ENCODE peak calls at places on chromosomes 7 and 10, in five cellular contexts. One of them, this sample, is unnamed.

GRCh38 chr7:32958046-32959025 is 1.1 kb downstream of the FKBP9 start:
- DNase-seq in pancreas: peak; percentile 16
- DNase-seq in cardiac muscle cell: no peak
- DNase-seq in LNCaP clone FGC: no peak
- DNase-seq in GM23248: peak; percentile 89
- DNase-seq in this sample: peak; percentile 68

GRCh38 chr10:124174071-124174566 is 80.7 kb upstream of the CHST15 start:
- DNase-seq in pancreas: no peak
- DNase-seq in cardiac muscle cell: no peak
- DNase-seq in LNCaP clone FGC: no peak
- DNase-seq in GM23248: no peak
- DNase-seq in this sample: no peak

GRCh38 chr7:112370436-112370835 is 79.8 kb upstream of the IFRD1 start:
- DNase-seq in pancreas: peak; percentile 61
- DNase-seq in cardiac muscle cell: no peak
- DNase-seq in LNCaP clone FGC: no peak
- DNase-seq in GM23248: no peak
- DNase-seq in this sample: peak; percentile 36

GRCh38 chr10:31280972-31281371 is 38.0 kb upstream of the ZEB1 start:
- DNase-seq in pancreas: no peak
- DNase-seq in cardiac muscle cell: no peak
- DNase-seq in LNCaP clone FGC: no peak
- DNase-seq in GM23248: no peak
- DNase-seq in this sample: no peak

GRCh38 chr10:105063796-105064195 is 422.7 kb downstream of the SORCS3 start:
- DNase-seq in pancreas: peak; percentile 67
- DNase-seq in cardiac muscle cell: peak; percentile 64
- DNase-seq in LNCaP clone FGC: no peak
- DNase-seq in GM23248: peak; percentile 43
- DNase-seq in this sample: peak; percentile 57

GRCh38 chr10:85646312-85646711 is 720.3 kb downstream of the GRID1 start:
- DNase-seq in pancreas: no peak
- DNase-seq in cardiac muscle cell: no peak
- DNase-seq in LNCaP clone FGC: no peak
- DNase-seq in GM23248: no peak
- DNase-seq in this sample: peak; percentile 76

GRCh38 chr10:104257235-104257634 is 2.5 kb downstream of the GSTO1 start:
- DNase-seq in pancreas: no peak
- DNase-seq in cardiac muscle cell: no peak
- DNase-seq in LNCaP clone FGC: no peak
- DNase-seq in GM23248: no peak
- DNase-seq in this sample: peak; percentile 38

GRCh38 chr7:43758861-43759683 is 592 bp downstream of the BLVRA start:
- DNase-seq in pancreas: peak; percentile 34
- DNase-seq in cardiac muscle cell: peak; percentile 67
- DNase-seq in LNCaP clone FGC: no peak
- DNase-seq in GM23248: peak; percentile 70
- DNase-seq in this sample: no peak

GRCh38 chr7:147774461-147774860 is 816.1 kb upstream of the C7orf33 start:
- DNase-seq in pancreas: no peak
- DNase-seq in cardiac muscle cell: no peak
- DNase-seq in LNCaP clone FGC: no peak
- DNase-seq in GM23248: no peak
- DNase-seq in this sample: no peak

GRCh38 chr7:100588438-100588837 is 2.3 kb downstream of the FBXO24 start:
- DNase-seq in pancreas: no peak
- DNase-seq in cardiac muscle cell: peak; percentile 39
- DNase-seq in LNCaP clone FGC: no peak
- DNase-seq in GM23248: peak; percentile 49
- DNase-seq in this sample: peak; percentile 34

GRCh38 chr7:75695036-75695435 is 43.7 kb downstream of the HIP1 start:
- DNase-seq in pancreas: no peak
- DNase-seq in cardiac muscle cell: no peak
- DNase-seq in LNCaP clone FGC: no peak
- DNase-seq in GM23248: no peak
- DNase-seq in this sample: no peak

GRCh38 chr10:3220853-3221252 is 48.3 kb upstream of the PITRM1 start:
- DNase-seq in pancreas: no peak
- DNase-seq in cardiac muscle cell: no peak
- DNase-seq in LNCaP clone FGC: no peak
- DNase-seq in GM23248: peak; percentile 75
- DNase-seq in this sample: peak; percentile 70

GRCh38 chr10:27998178-27998953 is 513 bp downstream of the ODAD2 start:
- DNase-seq in pancreas: peak; percentile 10
- DNase-seq in cardiac muscle cell: peak; percentile 64
- DNase-seq in LNCaP clone FGC: no peak
- DNase-seq in GM23248: peak; percentile 55
- DNase-seq in this sample: no peak

GRCh38 chr7:341841-342638 is 52.1 kb downstream of the FOXL3 start:
- DNase-seq in pancreas: peak; percentile 98
- DNase-seq in cardiac muscle cell: no peak
- DNase-seq in LNCaP clone FGC: peak; percentile 99
- DNase-seq in GM23248: no peak
- DNase-seq in this sample: no peak

GRCh38 chr7:7696458-7697119 is 21.8 kb downstream of the RPA3 start:
- DNase-seq in pancreas: peak; percentile 18
- DNase-seq in cardiac muscle cell: no peak
- DNase-seq in LNCaP clone FGC: no peak
- DNase-seq in GM23248: peak; percentile 65
- DNase-seq in this sample: peak; percentile 30

GRCh38 chr10:28838908-28839307 is 161.6 kb downstream of the BAMBI start:
- DNase-seq in pancreas: no peak
- DNase-seq in cardiac muscle cell: no peak
- DNase-seq in LNCaP clone FGC: no peak
- DNase-seq in GM23248: no peak
- DNase-seq in this sample: peak; percentile 18

GRCh38 chr7:37102518-37103137 is 346.0 kb downstream of the ELMO1 start:
- DNase-seq in pancreas: no peak
- DNase-seq in cardiac muscle cell: peak; percentile 14
- DNase-seq in LNCaP clone FGC: no peak
- DNase-seq in GM23248: no peak
- DNase-seq in this sample: no peak

GRCh38 chr10:79384773-79385391 is 37.6 kb downstream of the PPIF start:
- DNase-seq in pancreas: peak; percentile 4
- DNase-seq in cardiac muscle cell: no peak
- DNase-seq in LNCaP clone FGC: no peak
- DNase-seq in GM23248: no peak
- DNase-seq in this sample: no peak

GRCh38 chr10:94115725-94116124 is 122.0 kb downstream of the PLCE1 start:
- DNase-seq in pancreas: no peak
- DNase-seq in cardiac muscle cell: no peak
- DNase-seq in LNCaP clone FGC: no peak
- DNase-seq in GM23248: peak; percentile 88
- DNase-seq in this sample: peak; percentile 98

GRCh38 chr10:23457632-23458417 is 18.9 kb downstream of the OTUD1 start:
- DNase-seq in pancreas: no peak
- DNase-seq in cardiac muscle cell: no peak
- DNase-seq in LNCaP clone FGC: no peak
- DNase-seq in GM23248: no peak
- DNase-seq in this sample: no peak

GRCh38 chr7:106660862-106661720 is at the start of gene CCDC71L:
- DNase-seq in pancreas: peak; percentile 92
- DNase-seq in cardiac muscle cell: peak; percentile 93
- DNase-seq in LNCaP clone FGC: peak; percentile 47
- DNase-seq in GM23248: peak; percentile 98
- DNase-seq in this sample: peak; percentile 80

GRCh38 chr7:106659963-106660861 is 746 bp downstream of the CCDC71L start:
- DNase-seq in pancreas: peak; percentile 85
- DNase-seq in cardiac muscle cell: peak; percentile 81
- DNase-seq in LNCaP clone FGC: peak; percentile 32
- DNase-seq in GM23248: peak; percentile 90
- DNase-seq in this sample: peak; percentile 55

GRCh38 chr7:106659369-106659962 is 1.5 kb downstream of the CCDC71L start:
- DNase-seq in pancreas: no peak
- DNase-seq in cardiac muscle cell: no peak
- DNase-seq in LNCaP clone FGC: no peak
- DNase-seq in GM23248: no peak
- DNase-seq in this sample: no peak

GRCh38 chr7:106657085-106657991 is 3.6 kb downstream of the CCDC71L start:
- DNase-seq in pancreas: no peak
- DNase-seq in cardiac muscle cell: no peak
- DNase-seq in LNCaP clone FGC: no peak
- DNase-seq in GM23248: peak; percentile 53
- DNase-seq in this sample: no peak

DNA sequence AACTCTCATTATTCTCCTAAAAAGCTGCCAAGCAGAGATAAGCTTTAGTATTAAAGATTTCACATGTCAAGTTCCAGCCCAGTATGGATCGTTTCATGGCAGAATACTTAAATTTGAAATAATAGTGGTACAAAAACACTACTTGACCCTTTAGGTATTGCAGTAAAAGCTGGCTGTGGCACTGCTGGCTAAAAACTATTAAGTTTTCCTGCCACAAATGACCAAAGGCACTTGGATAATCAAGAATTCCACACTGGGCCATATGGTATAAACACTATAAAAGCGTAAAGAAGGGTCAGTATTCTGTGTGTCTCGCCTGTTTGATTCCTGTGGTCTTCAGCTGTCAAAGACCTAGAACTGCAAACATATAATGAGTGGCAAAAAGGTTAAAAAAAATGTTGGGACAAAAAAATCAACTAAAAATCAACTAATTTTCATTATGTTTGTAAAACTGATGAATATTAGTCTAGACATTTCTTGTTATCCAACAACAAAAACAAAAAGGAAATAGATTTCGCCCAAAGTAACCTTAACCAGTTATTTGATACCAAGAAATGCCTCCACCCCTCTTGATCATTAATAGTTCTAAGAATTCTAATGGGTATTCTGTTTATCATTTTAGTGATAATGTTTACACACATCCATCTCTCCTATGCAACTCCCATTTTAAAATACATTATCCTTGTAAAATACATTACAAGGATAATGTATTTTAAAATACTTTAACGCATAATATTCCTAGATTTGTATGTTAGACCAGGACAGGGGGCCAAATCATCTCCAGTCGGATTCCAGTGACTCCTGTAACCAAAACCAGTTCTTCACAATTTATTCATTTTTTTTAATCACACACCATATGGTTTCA is 2.2 kb downstream of the CCDC71L start:
- DNase-seq in pancreas: no peak
- DNase-seq in cardiac muscle cell: no peak
- DNase-seq in LNCaP clone FGC: no peak
- DNase-seq in GM23248: no peak
- DNase-seq in this sample: no peak
- H3K4me3 ChIP-seq in pancreas: peak overlapping the region; percentile 80
- H3K4me3 ChIP-seq in cardiac muscle cell: peak overlapping the region; percentile 75
- H3K4me3 ChIP-seq in LNCaP clone FGC: peak overlapping the region; percentile 68
- H3K4me3 ChIP-seq in GM23248: peak overlapping the region; percentile 100
- H3K4me3 ChIP-seq in this sample: peak overlapping the region; percentile 73

GRCh38 chr10:61023053-61023452 is 79.1 kb upstream of the RHOBTB1 start:
- DNase-seq in pancreas: no peak
- DNase-seq in cardiac muscle cell: no peak
- DNase-seq in LNCaP clone FGC: no peak
- DNase-seq in GM23248: no peak
- DNase-seq in this sample: no peak
- H3K4me3 ChIP-seq in pancreas: no peak overlapping the region
- H3K4me3 ChIP-seq in cardiac muscle cell: no peak overlapping the region
- H3K4me3 ChIP-seq in LNCaP clone FGC: no peak overlapping the region
- H3K4me3 ChIP-seq in GM23248: no peak overlapping the region
- H3K4me3 ChIP-seq in this sample: no peak overlapping the region

GRCh38 chr7:20217193-20217948 is at the start of gene MACC1:
- DNase-seq in pancreas: peak; percentile 83
- DNase-seq in cardiac muscle cell: peak; percentile 20
- DNase-seq in LNCaP clone FGC: peak; percentile 13
- DNase-seq in GM23248: no peak
- DNase-seq in this sample: peak; percentile 95

GRCh38 chr7:20218261-20218660 is 1.1 kb upstream of the MACC1 start:
- DNase-seq in pancreas: no peak
- DNase-seq in cardiac muscle cell: no peak
- DNase-seq in LNCaP clone FGC: no peak
- DNase-seq in GM23248: no peak
- DNase-seq in this sample: peak; percentile 55

GRCh38 chr7:20219446-20220292 is 2.5 kb upstream of the MACC1 start:
- DNase-seq in pancreas: peak; percentile 86
- DNase-seq in cardiac muscle cell: no peak
- DNase-seq in LNCaP clone FGC: no peak
- DNase-seq in GM23248: peak; percentile 71
- DNase-seq in this sample: peak; percentile 90

GRCh38 chr7:20220293-20220755 is 3.1 kb upstream of the MACC1 start:
- DNase-seq in pancreas: no peak
- DNase-seq in cardiac muscle cell: no peak
- DNase-seq in LNCaP clone FGC: no peak
- DNase-seq in GM23248: no peak
- DNase-seq in this sample: no peak

DNA sequence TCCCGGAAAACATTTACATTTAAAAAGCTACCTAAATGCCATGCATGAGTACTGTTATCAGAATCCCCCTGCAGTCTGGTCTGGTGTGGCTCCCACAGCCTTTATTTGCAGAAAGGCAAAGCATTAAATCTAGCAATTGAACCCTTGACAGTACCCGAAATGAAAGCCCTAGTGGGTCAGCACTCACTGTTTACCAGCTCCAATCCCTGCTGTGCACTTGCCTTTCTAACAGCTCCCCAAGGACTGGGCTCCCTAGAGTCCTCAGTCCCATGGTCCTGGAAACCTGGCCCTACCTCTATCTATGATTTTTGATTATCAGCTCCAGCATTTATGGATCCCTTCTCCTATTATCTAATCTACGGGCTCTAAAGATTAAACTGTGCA is 1.9 kb upstream of the MACC1 start:
- DNase-seq in pancreas: no peak
- DNase-seq in cardiac muscle cell: no peak
- DNase-seq in LNCaP clone FGC: no peak
- DNase-seq in GM23248: no peak
- DNase-seq in this sample: no peak
- H3K4me3 ChIP-seq in pancreas: no peak overlapping the region
- H3K4me3 ChIP-seq in cardiac muscle cell: no peak overlapping the region
- H3K4me3 ChIP-seq in LNCaP clone FGC: no peak overlapping the region
- H3K4me3 ChIP-seq in GM23248: no peak overlapping the region
- H3K4me3 ChIP-seq in this sample: no peak overlapping the region

GRCh38 chr10:69057261-69057950 is 30.5 kb upstream of the SRGN start:
- DNase-seq in pancreas: no peak
- DNase-seq in cardiac muscle cell: no peak
- DNase-seq in LNCaP clone FGC: no peak
- DNase-seq in GM23248: no peak
- DNase-seq in this sample: no peak

GRCh38 chr10:69056536-69057260 is 31.2 kb upstream of the SRGN start:
- DNase-seq in pancreas: no peak
- DNase-seq in cardiac muscle cell: no peak
- DNase-seq in LNCaP clone FGC: no peak
- DNase-seq in GM23248: no peak
- DNase-seq in this sample: no peak

GRCh38 chr10:69056129-69056528 is 31.8 kb upstream of the SRGN start:
- DNase-seq in pancreas: no peak
- DNase-seq in cardiac muscle cell: no peak
- DNase-seq in LNCaP clone FGC: no peak
- DNase-seq in GM23248: peak; percentile 15
- DNase-seq in this sample: no peak

GRCh38 chr10:69060127-69060798 is 27.6 kb upstream of the SRGN start:
- DNase-seq in pancreas: no peak
- DNase-seq in cardiac muscle cell: no peak
- DNase-seq in LNCaP clone FGC: no peak
- DNase-seq in GM23248: no peak
- DNase-seq in this sample: no peak

DNA sequence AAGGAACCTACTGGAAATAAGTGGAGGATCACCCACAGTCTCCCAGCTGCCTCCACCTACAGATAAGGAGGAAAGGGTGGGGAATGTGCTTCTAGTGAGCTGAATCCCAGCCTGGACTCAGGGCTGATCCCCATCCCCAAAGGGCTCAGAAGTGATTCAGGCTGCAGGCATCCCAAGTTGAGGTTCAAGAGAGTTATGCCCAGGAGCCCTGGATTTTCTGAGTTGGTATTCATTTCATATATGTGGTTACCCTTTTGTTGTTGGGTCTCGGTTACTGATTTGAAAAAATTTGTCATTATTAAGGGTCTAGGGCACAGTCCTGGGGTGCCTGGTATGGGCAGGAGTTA is 30.0 kb upstream of the SRGN start:
- DNase-seq in pancreas: no peak
- DNase-seq in cardiac muscle cell: no peak
- DNase-seq in LNCaP clone FGC: no peak
- DNase-seq in GM23248: peak; percentile 72
- DNase-seq in this sample: peak; percentile 40
- H3K4me3 ChIP-seq in pancreas: no peak overlapping the region
- H3K4me3 ChIP-seq in cardiac muscle cell: no peak overlapping the region
- H3K4me3 ChIP-seq in LNCaP clone FGC: no peak overlapping the region
- H3K4me3 ChIP-seq in GM23248: no peak overlapping the region
- H3K4me3 ChIP-seq in this sample: no peak overlapping the region

This sample was measured in bronchial epithelial cell.